ENCODE peak calls at places on chromosome 17, in five cellular contexts. S, I, K, H and V are unnamed samples.
A peak's percentile ranks its signal among the peaks of the same experiment; 100 is the strongest.

GRCh38 chr17:7496470-7497227 is 12.5 kb downstream of the POLR2A start:
- DNase-seq in S (no peak), I (no peak), K (no peak), H (no peak), V (no peak)

GRCh38 chr17:48756816-48757215 is 28.3 kb upstream of the HOXB13 start:
- DNase-seq in S (no peak), I (no peak), K (no peak), H (no peak), V (no peak)

GRCh38 chr17:59105852-59106462 is 723 bp downstream of the TRIM37 start:
- DNase-seq in S (no peak), I (peak; percentile 75), K (peak; percentile 47), H (peak; percentile 78), V (peak; percentile 52)

GRCh38 chr17:81322271-81323082 is 27.4 kb upstream of the SLC38A10 start:
- DNase-seq in S (no peak), I (peak; percentile 81), K (no peak), H (peak; percentile 29), V (no peak)

GRCh38 chr17:71329310-71330098 is 791.3 kb upstream of the SOX9 start:
- DNase-seq in S (no peak), I (no peak), K (no peak), H (no peak), V (no peak)

GRCh38 chr17:49548506-49549310 is 27.0 kb upstream of the NXPH3 start:
- DNase-seq in S (no peak), I (peak; percentile 62), K (peak; percentile 58), H (no peak), V (peak; percentile 40)

GRCh38 chr17:34303606-34304005 is 15.6 kb upstream of the CCL8 start:
- DNase-seq in S (no peak), I (no peak), K (no peak), H (no peak), V (no peak)

GRCh38 chr17:41785876-41786226 is 660 bp downstream of the JUP start:
- DNase-seq in S (no peak), I (no peak), K (peak; percentile 53), H (no peak), V (no peak)

GRCh38 chr17:14355556-14355955 is 54.7 kb downstream of the HS3ST3B1 start:
- DNase-seq in S (no peak), I (no peak), K (no peak), H (no peak), V (peak; percentile 32)

GRCh38 chr17:59620518-59621259 is 994 bp downstream of the CLTC start:
- DNase-seq in S (no peak), I (peak; percentile 58), K (peak; percentile 39), H (peak; percentile 22), V (peak; percentile 54)

GRCh38 chr17:50469671-50470305 is 1.1 kb upstream of the CHAD start:
- DNase-seq in S (no peak), I (no peak), K (no peak), H (no peak), V (no peak)